ENCODE peak calls at places on chromosomes 6 and 20, in four cellular contexts. X, Y, O and N are unnamed samples.

GRCh38 chr6:112665114-112665513 is 318.0 kb downstream of the RFPL4B start:
- DNase-seq in O (no peak), X (no peak), Y (peak; percentile 62), N (no peak)

GRCh38 chr6:107083921-107084320 is 31.4 kb downstream of the BEND3 start:
- DNase-seq in O (no peak), Y (no peak), X (no peak), N (no peak)

GRCh38 chr6:42104807-42105713 is 37.4 kb downstream of the C6orf132 start:
- DNase-seq in O (no peak), X (no peak), Y (no peak), N (no peak)

GRCh38 chr6:161407581-161407980 is 133.7 kb upstream of the AGPAT4 start:
- DNase-seq in Y (peak; percentile 86), X (no peak), O (no peak), N (peak; percentile 68)

GRCh38 chr6:168190646-168191443 is 111.8 kb upstream of the FRMD1 start:
- DNase-seq in O (no peak), Y (no peak), X (no peak), N (no peak)

GRCh38 chr20:56552911-56553629 is 20.0 kb downstream of the FAM209B start:
- DNase-seq in X (no peak), O (no peak), Y (no peak), N (peak; percentile 16)

GRCh38 chr6:137980777-137981176 is 113.7 kb downstream of the TNFAIP3 start:
- DNase-seq in O (no peak), Y (no peak), X (no peak), N (no peak)

GRCh38 chr6:170046786-170047626 is 243.9 kb downstream of the DLL1 start:
- DNase-seq in X (peak; percentile 57), Y (peak; percentile 55), O (no peak), N (no peak)

GRCh38 chr20:10129749-10130148 is 88.9 kb upstream of the SNAP25 start:
- DNase-seq in Y (no peak), O (no peak), X (no peak), N (no peak)

GRCh38 chr6:85678602-85679444 is 36.1 kb upstream of the SYNCRIP start:
- DNase-seq in Y (peak; percentile 99), X (peak; percentile 99), O (peak; percentile 96), N (peak; percentile 100)

GRCh38 chr20:49215232-49215631 is 4.0 kb upstream of the DDX27 start:
- DNase-seq in X (no peak), O (no peak), Y (no peak), N (no peak)

GRCh38 chr6:97288188-97288587 is 5.2 kb upstream of the MMS22L start:
- DNase-seq in O (no peak), Y (no peak), X (no peak), N (no peak)

GRCh38 chr6:134235937-134236751 is 81.8 kb downstream of the SGK1 start:
- DNase-seq in Y (peak; percentile 62), X (no peak), O (no peak), N (peak; percentile 82)

GRCh38 chr6:158963020-158963808 is 36.8 kb downstream of the RSPH3 start:
- DNase-seq in Y (no peak), X (no peak), O (no peak), N (no peak)

GRCh38 chr6:148629197-148629909 is 117.5 kb upstream of the UST start:
- DNase-seq in O (no peak), X (no peak), Y (peak; percentile 11), N (no peak)

GRCh38 chr6:166707045-166707444 is 80.0 kb upstream of the RPS6KA2 start:
- DNase-seq in O (peak; percentile 30), Y (peak; percentile 8), X (peak; percentile 88), N (peak; percentile 36)

GRCh38 chr20:47296950-47297349 is 59.5 kb downstream of the ZMYND8 start:
- DNase-seq in Y (no peak), X (no peak), O (no peak), N (no peak)
- TF ChIP-seq CTCF in Y (no peak), X (peak; percentile 25), O (no peak), N (no peak)

DNA sequence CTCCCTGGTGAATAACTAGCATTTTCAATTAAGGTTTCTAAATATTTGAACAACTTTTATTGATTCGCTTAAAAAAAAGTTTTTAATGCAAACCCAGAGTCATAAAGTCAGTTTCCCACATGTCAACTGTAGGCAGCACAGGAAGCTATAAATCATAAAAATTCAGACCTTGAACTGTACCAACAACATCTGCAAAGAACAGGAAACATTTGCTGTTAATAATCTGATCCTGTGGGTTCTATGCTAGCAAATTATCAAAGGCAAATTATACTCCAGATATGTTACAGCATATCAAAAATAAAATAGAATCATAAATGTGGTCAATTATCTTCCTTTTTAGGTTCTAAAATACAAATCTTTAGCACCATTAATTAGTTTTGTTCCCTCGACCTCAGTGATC is 16.6 kb upstream of the MAP7 start:
- DNase-seq in Y (no peak), O (no peak), X (no peak), N (no peak)
- H3K4me3 ChIP-seq in Y (no peak overlapping the region), O (no peak overlapping the region), X (no peak overlapping the region), N (no peak overlapping the region)

GRCh38 chr6:24494726-24495515 is at the start of gene ALDH5A1:
- DNase-seq in O (peak; percentile 56), X (peak; percentile 90), Y (peak; percentile 27), N (peak; percentile 85)
- TF ChIP-seq CTCF in O (no peak), X (peak; percentile 25), Y (peak; percentile 12), N (peak; percentile 34)

DNA sequence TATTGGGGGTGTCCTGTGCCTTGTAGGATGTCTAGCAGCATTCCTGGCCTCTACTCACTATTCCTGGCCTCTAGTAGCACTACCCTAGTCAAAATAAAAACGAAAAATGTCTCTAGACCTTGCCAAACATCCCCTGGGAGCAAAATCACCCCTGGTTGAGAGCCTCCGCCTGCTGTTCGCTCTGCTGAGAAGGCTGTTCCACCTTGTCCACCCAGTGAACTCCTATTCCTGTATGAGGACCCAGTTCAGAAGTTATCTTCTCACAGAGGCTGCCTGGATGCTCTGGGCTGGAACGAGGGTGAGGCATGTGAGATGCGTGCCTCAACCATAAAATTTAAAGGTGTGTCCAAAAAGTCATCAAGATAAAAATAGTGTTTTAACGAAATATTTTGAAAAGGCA is 101.9 kb downstream of the TOX2 start:
- DNase-seq in X (no peak), Y (no peak), O (no peak), N (no peak)
- H3K4me3 ChIP-seq in X (no peak overlapping the region), Y (no peak overlapping the region), O (no peak overlapping the region), N (no peak overlapping the region)

GRCh38 chr20:15938847-15939246 is 634.4 kb downstream of the KIF16B start:
- DNase-seq in X (no peak), Y (no peak), O (no peak), N (no peak)

GRCh38 chr20:15940127-15940526 is 633.1 kb downstream of the KIF16B start:
- DNase-seq in O (no peak), X (no peak), Y (no peak), N (no peak)

GRCh38 chr20:15937179-15937578 is 636.1 kb downstream of the KIF16B start:
- DNase-seq in Y (no peak), O (no peak), X (no peak), N (peak; percentile 45)

GRCh38 chr20:15945301-15945700 is 627.9 kb downstream of the KIF16B start:
- DNase-seq in Y (peak; percentile 41), O (no peak), X (no peak), N (no peak)

GRCh38 chr20:15942130-15942529 is 631.1 kb downstream of the KIF16B start:
- DNase-seq in Y (no peak), O (no peak), X (no peak), N (no peak)
- TF ChIP-seq CTCF in Y (no peak), O (no peak), X (no peak), N (no peak)

GRCh38 chr20:63522091-63522868 is 1.7 kb downstream of the PPDPF start:
- DNase-seq in X (no peak), O (no peak), Y (no peak), N (no peak)
- H3K4me3 ChIP-seq in X (peak overlapping the region; percentile 87), O (no peak overlapping the region), Y (peak overlapping the region; percentile 20), N (no peak overlapping the region)

DNA sequence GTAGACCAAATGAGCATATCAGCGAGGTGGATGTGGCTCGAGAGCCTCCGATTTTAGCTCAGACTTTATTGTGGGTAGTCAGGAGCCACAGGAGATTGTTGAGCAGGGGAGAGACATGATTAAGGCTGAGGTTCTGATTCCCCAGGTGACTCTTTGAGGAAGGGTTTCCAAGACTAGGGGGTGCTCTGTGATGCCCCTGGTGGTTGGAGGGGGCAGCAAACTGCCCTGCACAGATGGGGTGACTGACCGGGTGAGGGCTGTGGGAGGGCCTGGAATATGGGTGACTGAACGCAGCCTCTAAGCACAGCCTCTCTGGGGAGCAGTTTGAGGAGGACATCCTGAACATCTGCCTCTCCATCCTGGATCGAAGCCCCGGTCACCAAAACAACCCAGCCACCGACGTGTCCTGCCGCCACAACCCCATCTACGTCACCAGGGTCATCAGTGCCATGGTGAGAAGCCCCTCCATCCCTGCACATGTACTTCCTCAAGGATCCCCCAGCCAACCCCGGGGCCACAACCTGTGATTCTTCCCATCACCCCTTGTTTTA is 17.0 kb downstream of the TGM6 start:
- DNase-seq in O (no peak), Y (no peak), X (no peak), N (no peak)
- TF ChIP-seq CTCF in O (peak; percentile 25), Y (no peak), X (no peak), N (peak; percentile 10)

GRCh38 chr20:62474585-62475026 is 1.2 kb downstream of the GATA5 start:
- DNase-seq in Y (peak; percentile 6), X (no peak), O (no peak), N (no peak)
- H3K4me3 ChIP-seq in Y (no peak overlapping the region), X (peak overlapping the region; percentile 46), O (no peak overlapping the region), N (no peak overlapping the region)

GRCh38 chr6:50143011-50143719 is 93.4 kb upstream of the DEFB112 start:
- DNase-seq in X (no peak), Y (peak; percentile 27), O (no peak), N (no peak)

GRCh38 chr6:50147371-50147770 is 97.6 kb upstream of the DEFB112 start:
- DNase-seq in Y (peak; percentile 51), O (no peak), X (no peak), N (no peak)

GRCh38 chr6:50141100-50141499 is 91.4 kb upstream of the DEFB112 start:
- DNase-seq in X (no peak), O (no peak), Y (no peak), N (no peak)

GRCh38 chr6:50145125-50145524 is 95.4 kb upstream of the DEFB112 start:
- DNase-seq in O (no peak), Y (peak; percentile 41), X (no peak), N (peak; percentile 2)
- TF ChIP-seq CTCF in O (peak; percentile 73), Y (peak; percentile 66), X (peak; percentile 26), N (peak; percentile 39)